ENCODE peak calls at places on chromosomes 11 and 22, in five cellular contexts. Y, C, X, W and J are unnamed samples.
A peak's percentile ranks its signal among the peaks of the same experiment; 100 is the strongest.

GRCh38 chr11:121508449-121508848 is 55.7 kb upstream of the SORL1-AS1 start:
- DNase-seq in Y (no peak), C (peak; percentile 68), X (no peak), W (peak; percentile 69), J (no peak)

GRCh38 chr11:129190087-129190486 is 2.0 kb downstream of the ARHGAP32 start:
- DNase-seq in Y (peak; percentile 26), C (no peak), X (peak; percentile 39), W (no peak), J (no peak)

GRCh38 chr22:34841321-34841901 is 224.5 kb upstream of the ISX start:
- DNase-seq in Y (no peak), C (peak; percentile 86), X (no peak), W (peak; percentile 71), J (no peak)

GRCh38 chr11:28243596-28243995 is 135.4 kb downstream of the METTL15 start:
- DNase-seq in Y (no peak), C (no peak), X (no peak), W (no peak), J (no peak)

GRCh38 chr11:10902756-10903155 is 44.9 kb upstream of the ZBED5 start:
- DNase-seq in Y (no peak), C (no peak), X (no peak), W (no peak), J (no peak)

GRCh38 chr22:32005453-32005852 is 37.6 kb upstream of the SLC5A1 start:
- DNase-seq in Y (no peak), C (no peak), X (peak; percentile 92), W (no peak), J (peak; percentile 66)

GRCh38 chr22:27113211-27114030 is 456.0 kb downstream of the MIAT start:
- DNase-seq in Y (no peak), C (no peak), X (peak; percentile 95), W (no peak), J (peak; percentile 80)

GRCh38 chr11:130677486-130678153 is 229.2 kb downstream of the ADAMTS15 start:
- DNase-seq in Y (no peak), C (peak; percentile 84), X (peak; percentile 83), W (peak; percentile 13), J (peak; percentile 52)

GRCh38 chr11:61776561-61777075 is 15.8 kb downstream of the TMEM258 start:
- DNase-seq in Y (peak; percentile 90), C (peak; percentile 85), X (peak; percentile 37), W (peak; percentile 67), J (peak; percentile 74)

GRCh38 chr11:69377029-69377952 is 83.3 kb downstream of the MYEOV start:
- DNase-seq in Y (no peak), C (no peak), X (peak; percentile 96), W (no peak), J (no peak)

GRCh38 chr11:46377266-46377665 is 4.2 kb upstream of the MDK start:
- DNase-seq in Y (no peak), C (no peak), X (no peak), W (no peak), J (no peak)

GRCh38 chr22:42022162-42022847 is 23.7 kb downstream of the WBP2NL start:
- DNase-seq in Y (no peak), C (no peak), X (peak; percentile 32), W (no peak), J (peak; percentile 23)

GRCh38 chr22:26783886-26784285 is 126.5 kb downstream of the MIAT start:
- DNase-seq in Y (no peak), C (peak; percentile 54), X (no peak), W (no peak), J (peak; percentile 52)

GRCh38 chr22:23110922-23111527 is 30.8 kb downstream of the RSPH14 start:
- DNase-seq in Y (no peak), C (no peak), X (no peak), W (no peak), J (peak; percentile 50)

DNA sequence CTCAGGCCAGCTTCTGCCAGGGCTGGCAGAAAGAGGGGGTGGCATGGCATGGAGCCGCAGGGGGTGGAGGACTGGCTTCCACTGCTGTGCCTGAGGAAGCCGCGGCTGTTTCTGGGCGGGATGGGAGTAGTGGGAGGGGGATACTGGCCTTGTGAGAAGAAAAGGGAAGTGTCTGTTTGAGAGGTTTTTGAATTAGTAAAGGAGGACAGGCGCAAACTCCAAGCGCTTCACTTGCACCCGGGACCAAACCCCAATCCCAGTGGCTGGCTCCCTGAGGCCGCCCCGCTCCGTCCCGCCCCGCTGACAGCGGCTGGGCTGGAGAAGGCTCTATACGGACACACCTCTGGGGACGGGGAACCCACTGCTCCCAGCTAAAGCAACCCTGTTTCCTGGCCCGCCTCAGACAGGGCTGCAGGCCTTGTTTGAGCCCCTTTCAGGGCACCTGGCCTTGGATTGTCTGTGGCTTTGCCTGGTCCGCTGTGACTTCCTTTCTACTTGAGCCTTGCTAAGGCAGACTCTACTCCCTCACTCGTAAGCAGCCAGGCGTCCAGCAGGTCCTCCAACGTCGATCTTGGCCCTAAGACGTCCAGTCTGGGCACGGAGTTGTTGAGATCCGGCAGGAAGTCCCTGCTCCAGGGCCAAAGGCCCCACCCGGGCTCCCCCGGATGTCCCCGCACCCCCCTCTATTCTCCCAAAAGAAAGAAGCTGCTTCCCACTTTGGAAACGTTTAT is 2.2 kb downstream of the APOA1 start:
- DNase-seq in Y (no peak), C (peak; percentile 41), X (no peak), W (no peak), J (no peak)
- H4K20me1 ChIP-seq in Y (no peaks in the 10 kb centered on the region), C (no peaks in the 10 kb centered on the region), X (no peaks in the 10 kb centered on the region), W (no peaks in the 10 kb centered on the region), J (no peaks in the 10 kb centered on the region)

DNA sequence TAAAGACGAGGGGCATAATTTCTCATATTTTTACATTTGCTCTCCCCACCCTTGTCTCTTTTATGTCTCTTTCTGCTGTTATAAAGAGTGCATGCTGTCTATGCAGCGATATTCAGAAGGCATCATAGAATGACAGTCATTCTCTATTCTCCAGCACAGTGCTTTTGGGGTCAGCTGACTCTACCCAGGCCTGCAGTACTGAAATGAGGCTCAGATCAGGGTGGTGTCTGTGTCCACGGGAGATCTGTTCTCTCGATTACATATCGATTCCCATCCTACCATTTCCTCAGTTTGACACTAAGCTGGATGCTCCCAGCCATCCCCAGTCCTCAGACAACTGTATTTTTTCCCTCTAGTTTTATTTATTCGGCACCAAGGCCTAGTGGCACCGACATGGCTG is 71.5 kb upstream of the PICALM start:
- DNase-seq in Y (no peak), C (no peak), X (no peak), W (no peak), J (no peak)
- H3K4me1 ChIP-seq in Y (no peaks in the 10 kb centered on the region), C (no peaks in the 10 kb centered on the region), X (no peaks in the 10 kb centered on the region), W (no peaks in the 10 kb centered on the region), J (peaks cover 12% of the 10 kb centered on the region)

GRCh38 chr11:26651916-26652315 is 69.9 kb downstream of the SLC5A12 start:
- DNase-seq in Y (no peak), C (no peak), X (no peak), W (no peak), J (no peak)

GRCh38 chr11:26655287-26655686 is 66.6 kb downstream of the SLC5A12 start:
- DNase-seq in Y (no peak), C (no peak), X (no peak), W (no peak), J (no peak)

GRCh38 chr11:26649884-26650283 is 72.0 kb downstream of the SLC5A12 start:
- DNase-seq in Y (peak; percentile 41), C (peak; percentile 86), X (peak; percentile 58), W (peak; percentile 86), J (peak; percentile 84)
- H3K27ac ChIP-seq in Y (no peak overlapping the region), C (no peak overlapping the region), X (no peak overlapping the region), W (no peak overlapping the region), J (no peak overlapping the region)

DNA sequence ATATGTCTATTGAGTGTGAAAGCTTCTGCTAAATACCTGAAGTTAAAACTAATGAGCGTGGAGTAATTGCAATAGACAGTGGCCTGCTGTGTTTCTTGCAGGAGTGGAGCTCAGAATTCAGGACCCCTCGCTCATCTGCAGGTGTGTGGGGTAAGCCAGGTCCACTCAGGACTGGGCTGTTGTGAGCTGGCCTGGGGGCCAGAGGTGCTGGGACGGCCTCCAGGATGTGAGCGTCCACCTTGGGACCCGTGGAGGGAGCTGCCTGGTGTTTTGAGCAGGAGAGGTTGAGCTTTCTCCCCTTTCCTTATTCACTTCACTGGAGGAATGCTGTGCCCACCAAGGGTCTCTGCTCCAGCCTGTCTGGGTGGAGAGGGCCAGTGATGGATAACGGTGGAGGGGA is 681.2 kb downstream of the BRD1 start:
- DNase-seq in Y (no peak), C (no peak), X (no peak), W (no peak), J (no peak)
- H4K20me1 ChIP-seq in Y (no peaks in the 10 kb centered on the region), C (no peaks in the 10 kb centered on the region), X (no peaks in the 10 kb centered on the region), W (no peaks in the 10 kb centered on the region), J (no peaks in the 10 kb centered on the region)

DNA sequence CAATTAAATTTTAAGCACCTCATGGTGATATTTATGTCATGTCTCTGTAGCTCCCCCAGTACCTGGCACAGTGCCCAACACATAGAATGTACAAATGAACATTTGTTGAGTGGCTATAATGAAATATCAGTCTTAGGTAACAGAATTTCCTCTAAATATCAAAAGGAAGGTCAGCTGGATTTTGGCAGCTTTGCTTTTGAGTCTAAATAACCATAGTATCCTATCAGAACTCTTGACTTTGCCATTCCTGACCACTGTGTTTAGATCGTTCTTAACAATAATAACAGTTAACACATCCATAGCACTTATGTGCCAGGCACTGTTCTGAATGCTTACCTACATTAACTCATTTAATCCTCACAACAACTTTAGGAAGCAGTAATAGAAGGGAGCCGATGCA is 26.6 kb downstream of the TMEM123 start:
- DNase-seq in Y (no peak), C (no peak), X (no peak), W (no peak), J (no peak)
- H3K4me1 ChIP-seq in Y (peaks cover 6% of the 10 kb centered on the region), C (peaks cover 12% of the 10 kb centered on the region), X (no peaks in the 10 kb centered on the region), W (peaks cover 25% of the 10 kb centered on the region), J (peaks cover 15% of the 10 kb centered on the region)

GRCh38 chr11:911890-912219 is 1.2 kb upstream of the CHID1 start:
- DNase-seq in Y (no peak), C (no peak), X (no peak), W (no peak), J (no peak)

GRCh38 chr11:913043-913442 is 2.4 kb upstream of the CHID1 start:
- DNase-seq in Y (no peak), C (no peak), X (no peak), W (no peak), J (no peak)

GRCh38 chr11:914747-915493 is 4.3 kb upstream of the CHID1 start:
- DNase-seq in Y (no peak), C (no peak), X (no peak), W (no peak), J (no peak)

GRCh38 chr11:912266-912665 is 1.7 kb upstream of the CHID1 start:
- DNase-seq in Y (no peak), C (peak; percentile 41), X (no peak), W (no peak), J (no peak)

DNA sequence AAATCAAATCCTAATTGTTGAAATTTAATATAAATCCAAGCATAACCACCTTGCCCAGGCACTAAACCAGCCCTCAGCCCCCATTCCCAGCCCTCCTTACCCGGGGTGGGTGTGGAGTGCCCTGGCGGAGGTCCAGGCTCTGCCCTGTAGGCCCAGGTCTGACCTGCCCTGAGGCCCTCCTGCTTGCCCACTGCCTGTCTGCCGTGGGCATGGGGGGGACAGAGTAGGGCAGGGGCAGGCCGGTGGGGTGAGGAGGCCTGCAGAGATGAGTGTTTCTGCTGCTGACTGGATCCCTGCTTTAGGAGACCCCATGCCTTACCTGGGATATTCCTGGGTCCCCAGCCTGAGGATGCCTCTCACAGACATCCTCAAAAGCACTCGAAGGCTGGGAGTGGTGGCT is 3.6 kb upstream of the CHID1 start:
- DNase-seq in Y (no peak), C (no peak), X (no peak), W (no peak), J (no peak)
- H3K27ac ChIP-seq in Y (no peak overlapping the region), C (no peak overlapping the region), X (no peak overlapping the region), W (no peak overlapping the region), J (no peak overlapping the region)